ENCODE peak calls at places on chromosomes 11 and 22, in six cellular contexts. V is sigmoid colon, Z is endothelial cell of umbilical vein, A is HCT116, Y is suprapubic skin, L is transverse colon. N is an unnamed sample. For H3K4me1, the result is how much of the 10 kb centered on the place peaks cover.

GRCh38 chr11:116857936-116858335 is 20.5 kb upstream of the APOA1 start:
- DNase-seq in Z (no peak), A (no peak), Y (no peak), L (no peak), V (no peak), N (no peak)

GRCh38 chr11:117563556-117563955 is 233.5 kb downstream of the DSCAML1 start:
- DNase-seq in A (no peak), Y (no peak), V (no peak), L (no peak), Z (no peak), N (no peak)

GRCh38 chr11:110295086-110295485 is 1.3 kb downstream of the RDX start:
- DNase-seq in V (no peak), A (no peak), L (no peak), Z (no peak), Y (no peak), N (no peak)

GRCh38 chr11:8335683-8336082 is 72.0 kb upstream of the LMO1 start:
- DNase-seq in L (no peak), A (no peak), V (no peak), Z (no peak), Y (no peak), N (no peak)

GRCh38 chr11:36037031-36037430 is 93.2 kb downstream of the LDLRAD3 start:
- DNase-seq in L (no peak), Z (peak), Y (no peak), A (no peak), V (no peak), N (no peak)

GRCh38 chr11:68659158-68659921 is 25.0 kb upstream of the GAL start:
- DNase-seq in L (peak), A (no peak), V (peak), Y (peak), Z (peak), N (no peak)

GRCh38 chr11:109547356-109548027 is 125.5 kb downstream of the C11orf87 start:
- DNase-seq in V (no peak), L (no peak), A (no peak), Y (no peak), Z (no peak), N (no peak)

GRCh38 chr22:44592466-44593180 is 94.6 kb upstream of the RTL6 start:
- DNase-seq in Y (no peak), L (no peak), Z (no peak), V (no peak), A (no peak), N (no peak)

GRCh38 chr11:34213366-34213765 is 107.9 kb downstream of the NAT10 start:
- DNase-seq in Z (no peak), A (no peak), V (no peak), Y (no peak), L (no peak), N (no peak)

GRCh38 chr11:62839050-62840015 is at the start of gene WDR74:
- DNase-seq in L (peak), A (peak), V (peak), Z (peak), Y (peak), N (peak)

GRCh38 chr22:32698926-32699619 is 102.4 kb upstream of the TIMP3 start:
- DNase-seq in L (peak), Y (peak), A (no peak), Z (no peak), V (peak), N (no peak)

GRCh38 chr22:24185501-24186351 is 4.4 kb downstream of the SUSD2 start:
- DNase-seq in Z (no peak), Y (no peak), A (no peak), V (peak), L (no peak), N (no peak)

GRCh38 chr11:21710791-21711190 is 482.1 kb upstream of the ANO5 start:
- DNase-seq in Y (no peak), Z (no peak), L (no peak), A (no peak), V (no peak), N (no peak)

GRCh38 chr11:103499710-103500340 is 390.6 kb downstream of the DYNC2H1 start:
- DNase-seq in A (no peak), Y (no peak), Z (no peak), L (no peak), V (no peak), N (no peak)

GRCh38 chr11:64971421-64972233 is at the start of gene MAJIN:
- DNase-seq in Y (peak), V (peak), L (peak), Z (peak), A (no peak), N (peak)

GRCh38 chr11:112229746-112230433 is 3.7 kb downstream of the PTS start:
- DNase-seq in L (no peak), V (no peak), Y (no peak), A (no peak), Z (no peak), N (no peak)

GRCh38 chr11:14045417-14045816 is 82.9 kb downstream of the SPON1 start:
- DNase-seq in A (no peak), L (no peak), Z (no peak), V (no peak), Y (no peak), N (no peak)

GRCh38 chr11:86511086-86511551 is 136.4 kb downstream of the CCDC81 start:
- DNase-seq in L (no peak), Z (peak), A (no peak), Y (no peak), V (no peak), N (no peak)

GRCh38 chr11:14500181-14500651 is 605 bp upstream of the COPB1 start:
- DNase-seq in V (no peak), Z (peak), Y (no peak), L (peak), A (no peak), N (peak)

GRCh38 chr11:123286761-123287160 is 91.7 kb upstream of the CLMP start:
- DNase-seq in Y (no peak), L (no peak), V (no peak), A (no peak), Z (no peak), N (no peak)

GRCh38 chr22:46064236-46064965 is 85.9 kb upstream of the PPARA start:
- DNase-seq in V (peak), L (peak), A (no peak), Y (peak), Z (no peak), N (peak)

GRCh38 chr11:21263026-21263425 is 593.6 kb downstream of the NELL1 start:
- DNase-seq in Y (no peak), A (no peak), Z (no peak), L (no peak), V (no peak), N (no peak)

GRCh38 chr22:47176573-47177333 is 414.3 kb downstream of the TBC1D22A start:
- DNase-seq in V (peak), Y (peak), Z (no peak), A (no peak), L (peak), N (no peak)

GRCh38 chr11:101096036-101096704 is 33.4 kb downstream of the PGR start:
- DNase-seq in V (peak), Z (no peak), L (no peak), Y (no peak), A (no peak), N (peak)

GRCh38 chr11:118658372-118659313 is 20.8 kb downstream of the TREH start:
- DNase-seq in Y (no peak), L (no peak), V (no peak), A (no peak), Z (peak), N (no peak)

GRCh38 chr11:33869511-33870422 is 22.1 kb downstream of the LMO2 start:
- DNase-seq in Z (peak), V (no peak), Y (no peak), L (peak), A (no peak), N (no peak)

GRCh38 chr11:126601136-126601535 is 245.7 kb downstream of the ST3GAL4 start:
- DNase-seq in L (no peak), Z (no peak), Y (no peak), A (no peak), V (no peak), N (no peak)

GRCh38 chr11:62694455-62695167 is 5.3 kb upstream of the LRRN4CL start:
- DNase-seq in A (peak), Z (peak), L (peak), V (peak), Y (no peak), N (peak)

GRCh38 chr11:84097186-84097585 is 811.0 kb upstream of the CCDC90B start:
- DNase-seq in V (no peak), L (no peak), Z (no peak), A (no peak), Y (no peak), N (no peak)

GRCh38 chr11:110376711-110377324 is 52.9 kb upstream of the FDX1 start:
- DNase-seq in V (peak), Y (no peak), Z (peak), L (peak), A (peak), N (peak)

GRCh38 chr11:10076458-10077141 is 217.4 kb downstream of the SBF2 start:
- DNase-seq in V (peak), Z (peak), A (peak), L (peak), Y (no peak), N (peak)

GRCh38 chr11:57649826-57650738 is at the start of gene YPEL4:
- DNase-seq in Y (no peak), L (peak), A (no peak), V (peak), Z (peak), N (no peak)

GRCh38 chr11:133506023-133506422 is 26.3 kb downstream of the OPCML start:
- DNase-seq in Z (no peak), V (no peak), L (no peak), Y (no peak), A (no peak), N (no peak)

GRCh38 chr11:91686700-91687099 is 537.9 kb upstream of the FAT3 start:
- DNase-seq in V (no peak), Z (no peak), A (no peak), Y (no peak), L (no peak), N (no peak)

GRCh38 chr22:50630376-50630775 is 2.4 kb upstream of the ARSA start:
- DNase-seq in V (no peak), Z (no peak), A (no peak), L (no peak), Y (peak), N (peak)

GRCh38 chr11:8242480-8243280 is 21.0 kb downstream of the LMO1 start:
- DNase-seq in L (no peak), V (no peak), Z (no peak), Y (no peak), A (no peak), N (no peak)

GRCh38 chr11:128841461-128842072 is 25.5 kb downstream of the KCNJ1 start:
- DNase-seq in L (no peak), A (no peak), Y (no peak), V (no peak), Z (no peak), N (no peak)

GRCh38 chr11:26443617-26444016 is 111.7 kb downstream of the ANO3 start:
- DNase-seq in Z (no peak), Y (no peak), A (no peak), V (no peak), L (no peak), N (no peak)

GRCh38 chr11:1749020-1749758 is 1.2 kb downstream of the IFITM10 start:
- DNase-seq in L (peak), Z (no peak), A (no peak), V (no peak), Y (peak), N (no peak)

GRCh38 chr11:1746956-1747752 is 3.2 kb downstream of the IFITM10 start:
- DNase-seq in V (peak), A (no peak), Z (no peak), L (no peak), Y (peak), N (no peak)

GRCh38 chr11:1748467-1749019 is 1.9 kb downstream of the IFITM10 start:
- DNase-seq in L (no peak), A (no peak), Y (peak), V (no peak), Z (no peak), N (no peak)

GRCh38 chr11:1746516-1746931 is 3.9 kb downstream of the IFITM10 start:
- DNase-seq in L (peak), Y (peak), V (peak), Z (no peak), A (no peak), N (no peak)

GRCh38 chr11:1747753-1748466 is 2.5 kb downstream of the IFITM10 start:
- DNase-seq in A (no peak), Z (no peak), V (peak), L (no peak), Y (peak), N (no peak)
- TF ChIP-seq POLR2AphosphoS5 in A (no peak), Z (no peak), V (no peak), L (no peak), Y (no peak), N (no peak)

GRCh38 chr22:42404266-42404665 is 27.9 kb downstream of the NFAM1 start:
- DNase-seq in A (no peak), Z (no peak), V (no peak), Y (no peak), L (no peak), N (no peak)
- H3K4me1 ChIP-seq in A (under half), Z (under half), V (under half), Y (under half), L (under half), N (under half)

GRCh38 chr22:17258015-17258827 is 39.0 kb upstream of the ADA2 start:
- DNase-seq in A (no peak), L (peak), V (peak), Z (no peak), Y (no peak), N (peak)
- H3K4me3 ChIP-seq in A (no peak), L (peak), V (peak), Z (no peak), Y (peak), N (peak)

GRCh38 chr22:39179401-39179827 is 26.9 kb upstream of the CBX7 start:
- DNase-seq in V (no peak), Y (no peak), A (no peak), Z (no peak), L (no peak), N (no peak)
- TF ChIP-seq POLR2AphosphoS5 in V (no peak), Y (no peak), A (no peak), Z (no peak), L (no peak), N (no peak)

GRCh38 chr22:37287550-37287951 is 5.2 kb downstream of the CYTH4 start:
- DNase-seq in Y (no peak), A (no peak), V (no peak), Z (no peak), L (no peak), N (no peak)

GRCh38 chr22:37285937-37286336 is 3.6 kb downstream of the CYTH4 start:
- DNase-seq in A (no peak), Y (no peak), Z (no peak), V (no peak), L (no peak), N (no peak)

GRCh38 chr22:37289156-37289735 is 6.9 kb downstream of the CYTH4 start:
- DNase-seq in Y (no peak), Z (no peak), V (no peak), A (no peak), L (no peak), N (no peak)

GRCh38 chr22:37290737-37291136 is 8.4 kb downstream of the CYTH4 start:
- DNase-seq in Y (no peak), V (no peak), Z (no peak), L (no peak), A (no peak), N (no peak)

GRCh38 chr22:37288521-37288920 is 6.2 kb downstream of the CYTH4 start:
- DNase-seq in Z (no peak), L (no peak), Y (no peak), A (no peak), V (no peak), N (no peak)
- H3K4me1 ChIP-seq in Z (under half), L (under half), Y (under half), A (under half), V (under half), N (under half)

DNA sequence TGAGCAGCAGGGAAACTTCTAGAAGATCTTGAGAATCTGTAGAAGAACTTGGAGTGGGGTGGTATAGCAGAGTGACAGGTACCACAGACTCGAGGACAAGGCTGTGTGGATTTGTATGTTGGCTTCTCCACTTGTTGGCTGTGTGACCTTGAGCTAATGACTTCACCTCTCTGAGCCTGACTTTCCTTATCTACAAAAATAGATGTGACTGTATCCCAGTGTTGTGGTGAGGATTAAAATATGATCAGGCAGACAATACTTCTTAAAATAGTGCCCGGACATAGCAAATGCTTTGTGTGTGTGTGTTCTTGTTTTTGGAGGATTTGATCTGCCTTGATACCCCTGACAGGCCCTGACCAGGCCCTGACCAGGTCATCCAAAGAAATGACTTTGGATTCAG is 40.8 kb downstream of the MYO18B start:
- DNase-seq in Z (no peak), A (no peak), V (no peak), L (no peak), Y (no peak), N (no peak)
- H3K4me3 ChIP-seq in Z (no peak), A (no peak), V (no peak), L (no peak), Y (no peak), N (no peak)

GRCh38 chr11:59616396-59616982 is 915 bp upstream of the OSBP start:
- DNase-seq in Y (peak), A (no peak), L (no peak), Z (no peak), V (no peak), N (no peak)
- TF ChIP-seq POLR2AphosphoS5 in Y (no peak), A (peak), L (peak), Z (no peak), V (peak), N (peak)

DNA sequence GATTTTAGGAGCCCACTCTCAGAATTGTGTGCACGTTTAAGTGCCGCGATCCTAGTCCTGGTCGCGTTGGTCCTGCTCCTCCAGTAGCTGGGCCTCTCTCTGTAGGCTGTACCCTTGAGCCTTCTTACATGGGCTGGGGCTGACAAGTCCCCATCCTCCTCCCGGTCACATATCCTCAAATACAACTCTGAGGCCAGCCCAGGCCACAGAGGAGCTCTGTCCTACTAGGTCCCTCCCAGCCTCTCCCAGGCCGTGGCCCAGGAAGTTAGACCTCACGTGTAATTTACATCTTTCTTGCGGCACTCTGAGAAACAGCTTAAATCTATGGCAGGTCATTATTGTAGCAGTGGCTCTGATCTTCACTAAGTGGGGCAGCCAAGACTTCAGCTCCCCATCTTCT is 207.2 kb upstream of the TBCEL start:
- DNase-seq in L (no peak), Z (no peak), Y (no peak), V (no peak), A (no peak), N (no peak)
- H3K4me1 ChIP-seq in L (under half), Z (under half), Y (under half), V (under half), A (under half), N (under half)